ENCODE peak calls at places on chromosomes 3 and 15, in four cellular contexts. H, N, Y and Q are unnamed samples.

GRCh38 chr15:47129033-47129432 is 588.3 kb upstream of the SEMA6D start:
- ATAC-seq in Y (no peak), N (no peak), H (no peak), Q (no peak)

GRCh38 chr15:71124937-71125755 is 9.9 kb downstream of the THSD4 start:
- ATAC-seq in N (peak), Y (no peak), H (no peak), Q (no peak)

GRCh38 chr3:3665546-3665945 is 133.7 kb upstream of the LRRN1 start:
- ATAC-seq in Y (no peak), H (no peak), N (no peak), Q (no peak)

GRCh38 chr3:114327665-114328064 is 33.8 kb downstream of the TIGIT start:
- ATAC-seq in Y (peak), N (no peak), H (no peak), Q (peak)

GRCh38 chr3:116836286-116836685 is 126.7 kb downstream of the TUSC7 start:
- ATAC-seq in N (no peak), Y (no peak), H (no peak), Q (no peak)

GRCh38 chr3:46876313-46877300 is 914 bp upstream of the PTH1R start:
- ATAC-seq in N (no peak), Y (no peak), H (no peak), Q (no peak)

GRCh38 chr15:39213385-39213840 is 367.5 kb upstream of the THBS1 start:
- ATAC-seq in N (peak), H (no peak), Y (no peak), Q (no peak)

GRCh38 chr15:82093325-82093724 is 47.5 kb upstream of the MEX3B start:
- ATAC-seq in Y (no peak), H (no peak), N (no peak), Q (no peak)

GRCh38 chr15:74369756-74370155 is 2.3 kb upstream of the CYP11A1 start:
- ATAC-seq in N (no peak), Y (no peak), H (no peak), Q (no peak)

GRCh38 chr3:37531071-37531720 is 330.5 kb upstream of the CTDSPL start:
- ATAC-seq in N (no peak), H (no peak), Y (no peak), Q (no peak)